ENCODE peak calls at places on chromosomes 7 and 10, in ten cellular contexts. One of them, this sample, is unnamed.
A peak's percentile ranks its signal among the peaks of the same experiment; 100 is the strongest.

GRCh38 chr7:25495342-25495855 is 267.1 kb upstream of the NPVF start:
- DNase-seq in GM10248: no peak
- DNase-seq in hypothalamus: no peak
- DNase-seq in CD4-positive, CD25-positive, alpha-beta regulatory T cell: no peak
- DNase-seq in Caco-2: no peak
- DNase-seq in globus pallidus: no peak
- DNase-seq in neuronal stem cell: no peak
- DNase-seq in AG04450: no peak
- DNase-seq in GM03348: no peak
- DNase-seq in stimulated activated CD4-positive, alpha-beta T cell treated with anti-CD3 and anti-CD28 coated beads, Interleukin-2, amount 100 ng/mL, for 24 hours: no peak
- DNase-seq in this sample: no peak

GRCh38 chr7:50497068-50497642 is 47.0 kb upstream of the FIGNL1 start:
- DNase-seq in hypothalamus: no peak
- DNase-seq in stimulated activated CD4-positive, alpha-beta T cell treated with anti-CD3 and anti-CD28 coated beads, Interleukin-2, amount 100 ng/mL, for 24 hours: no peak
- DNase-seq in CD4-positive, CD25-positive, alpha-beta regulatory T cell: no peak
- DNase-seq in neuronal stem cell: no peak
- DNase-seq in AG04450: no peak
- DNase-seq in Caco-2: no peak
- DNase-seq in globus pallidus: no peak
- DNase-seq in GM03348: peak; percentile 53
- DNase-seq in GM10248: no peak
- DNase-seq in this sample: no peak

GRCh38 chr7:22732556-22733126 is 5.6 kb downstream of the IL6 start:
- DNase-seq in Caco-2: no peak
- DNase-seq in GM10248: no peak
- DNase-seq in neuronal stem cell: no peak
- DNase-seq in globus pallidus: no peak
- DNase-seq in stimulated activated CD4-positive, alpha-beta T cell treated with anti-CD3 and anti-CD28 coated beads, Interleukin-2, amount 100 ng/mL, for 24 hours: no peak
- DNase-seq in hypothalamus: no peak
- DNase-seq in GM03348: no peak
- DNase-seq in AG04450: no peak
- DNase-seq in CD4-positive, CD25-positive, alpha-beta regulatory T cell: no peak
- DNase-seq in this sample: no peak

GRCh38 chr10:97081621-97082235 is 104.0 kb downstream of the SLIT1 start:
- DNase-seq in neuronal stem cell: peak; percentile 87
- DNase-seq in GM03348: peak; percentile 76
- DNase-seq in AG04450: peak; percentile 29
- DNase-seq in Caco-2: peak; percentile 63
- DNase-seq in globus pallidus: peak; percentile 23
- DNase-seq in CD4-positive, CD25-positive, alpha-beta regulatory T cell: peak; percentile 36
- DNase-seq in GM10248: peak; percentile 83
- DNase-seq in hypothalamus: no peak
- DNase-seq in stimulated activated CD4-positive, alpha-beta T cell treated with anti-CD3 and anti-CD28 coated beads, Interleukin-2, amount 100 ng/mL, for 24 hours: peak; percentile 66
- DNase-seq in this sample: no peak

GRCh38 chr10:113108180-113108835 is 158.3 kb downstream of the TCF7L2 start:
- DNase-seq in neuronal stem cell: peak; percentile 63
- DNase-seq in globus pallidus: peak; percentile 41
- DNase-seq in hypothalamus: no peak
- DNase-seq in CD4-positive, CD25-positive, alpha-beta regulatory T cell: no peak
- DNase-seq in GM03348: no peak
- DNase-seq in GM10248: peak; percentile 20
- DNase-seq in AG04450: no peak
- DNase-seq in Caco-2: no peak
- DNase-seq in stimulated activated CD4-positive, alpha-beta T cell treated with anti-CD3 and anti-CD28 coated beads, Interleukin-2, amount 100 ng/mL, for 24 hours: peak; percentile 28
- DNase-seq in this sample: no peak

GRCh38 chr7:150565239-150565638 is 2.0 kb upstream of the GIMAP4 start:
- DNase-seq in GM03348: no peak
- DNase-seq in stimulated activated CD4-positive, alpha-beta T cell treated with anti-CD3 and anti-CD28 coated beads, Interleukin-2, amount 100 ng/mL, for 24 hours: no peak
- DNase-seq in GM10248: no peak
- DNase-seq in globus pallidus: no peak
- DNase-seq in Caco-2: no peak
- DNase-seq in CD4-positive, CD25-positive, alpha-beta regulatory T cell: no peak
- DNase-seq in neuronal stem cell: no peak
- DNase-seq in hypothalamus: no peak
- DNase-seq in AG04450: no peak
- DNase-seq in this sample: no peak

GRCh38 chr10:70887804-70888800 is at the start of gene PCBD1:
- DNase-seq in neuronal stem cell: peak; percentile 59
- DNase-seq in AG04450: peak; percentile 4
- DNase-seq in GM03348: peak; percentile 93
- DNase-seq in GM10248: peak; percentile 87
- DNase-seq in hypothalamus: peak; percentile 53
- DNase-seq in stimulated activated CD4-positive, alpha-beta T cell treated with anti-CD3 and anti-CD28 coated beads, Interleukin-2, amount 100 ng/mL, for 24 hours: peak; percentile 73
- DNase-seq in globus pallidus: peak; percentile 46
- DNase-seq in Caco-2: peak; percentile 90
- DNase-seq in CD4-positive, CD25-positive, alpha-beta regulatory T cell: peak; percentile 63
- DNase-seq in this sample: no peak

GRCh38 chr7:19772858-19773337 is 519 bp downstream of the TMEM196 start:
- DNase-seq in Caco-2: peak; percentile 40
- DNase-seq in GM10248: no peak
- DNase-seq in GM03348: peak; percentile 56
- DNase-seq in neuronal stem cell: peak; percentile 57
- DNase-seq in stimulated activated CD4-positive, alpha-beta T cell treated with anti-CD3 and anti-CD28 coated beads, Interleukin-2, amount 100 ng/mL, for 24 hours: no peak
- DNase-seq in CD4-positive, CD25-positive, alpha-beta regulatory T cell: no peak
- DNase-seq in AG04450: no peak
- DNase-seq in hypothalamus: no peak
- DNase-seq in globus pallidus: peak; percentile 5
- DNase-seq in this sample: no peak

GRCh38 chr7:14908697-14909096 is 6.1 kb upstream of the DGKB start:
- DNase-seq in AG04450: no peak
- DNase-seq in globus pallidus: no peak
- DNase-seq in Caco-2: no peak
- DNase-seq in stimulated activated CD4-positive, alpha-beta T cell treated with anti-CD3 and anti-CD28 coated beads, Interleukin-2, amount 100 ng/mL, for 24 hours: no peak
- DNase-seq in hypothalamus: no peak
- DNase-seq in CD4-positive, CD25-positive, alpha-beta regulatory T cell: no peak
- DNase-seq in GM10248: no peak
- DNase-seq in GM03348: no peak
- DNase-seq in neuronal stem cell: no peak
- DNase-seq in this sample: no peak

GRCh38 chr7:151351027-151351426 is 9.4 kb downstream of the NUB1 start:
- DNase-seq in AG04450: no peak
- DNase-seq in stimulated activated CD4-positive, alpha-beta T cell treated with anti-CD3 and anti-CD28 coated beads, Interleukin-2, amount 100 ng/mL, for 24 hours: peak; percentile 55
- DNase-seq in globus pallidus: no peak
- DNase-seq in neuronal stem cell: no peak
- DNase-seq in Caco-2: peak; percentile 45
- DNase-seq in GM03348: no peak
- DNase-seq in CD4-positive, CD25-positive, alpha-beta regulatory T cell: no peak
- DNase-seq in hypothalamus: no peak
- DNase-seq in GM10248: no peak
- DNase-seq in this sample: no peak

GRCh38 chr10:72784551-72785421 is 92.8 kb downstream of the MCU start:
- DNase-seq in stimulated activated CD4-positive, alpha-beta T cell treated with anti-CD3 and anti-CD28 coated beads, Interleukin-2, amount 100 ng/mL, for 24 hours: no peak
- DNase-seq in CD4-positive, CD25-positive, alpha-beta regulatory T cell: no peak
- DNase-seq in globus pallidus: peak; percentile 7
- DNase-seq in GM10248: no peak
- DNase-seq in AG04450: peak; percentile 81
- DNase-seq in GM03348: peak; percentile 81
- DNase-seq in Caco-2: peak; percentile 53
- DNase-seq in hypothalamus: no peak
- DNase-seq in neuronal stem cell: peak; percentile 63
- DNase-seq in this sample: no peak

GRCh38 chr10:60155945-60156683 is 233.6 kb downstream of the ANK3 start:
- DNase-seq in AG04450: no peak
- DNase-seq in globus pallidus: peak; percentile 82
- DNase-seq in Caco-2: no peak
- DNase-seq in GM03348: no peak
- DNase-seq in CD4-positive, CD25-positive, alpha-beta regulatory T cell: no peak
- DNase-seq in stimulated activated CD4-positive, alpha-beta T cell treated with anti-CD3 and anti-CD28 coated beads, Interleukin-2, amount 100 ng/mL, for 24 hours: no peak
- DNase-seq in GM10248: no peak
- DNase-seq in neuronal stem cell: no peak
- DNase-seq in hypothalamus: peak; percentile 16
- DNase-seq in this sample: no peak

GRCh38 chr7:101784275-101785127 is 32.9 kb upstream of the CUX1 start:
- DNase-seq in CD4-positive, CD25-positive, alpha-beta regulatory T cell: no peak
- DNase-seq in globus pallidus: no peak
- DNase-seq in Caco-2: no peak
- DNase-seq in GM03348: peak; percentile 45
- DNase-seq in stimulated activated CD4-positive, alpha-beta T cell treated with anti-CD3 and anti-CD28 coated beads, Interleukin-2, amount 100 ng/mL, for 24 hours: no peak
- DNase-seq in AG04450: no peak
- DNase-seq in GM10248: no peak
- DNase-seq in neuronal stem cell: no peak
- DNase-seq in hypothalamus: no peak
- DNase-seq in this sample: no peak

GRCh38 chr10:29243750-29244149 is 45.1 kb upstream of the LYZL1 start:
- DNase-seq in globus pallidus: no peak
- DNase-seq in CD4-positive, CD25-positive, alpha-beta regulatory T cell: no peak
- DNase-seq in AG04450: no peak
- DNase-seq in GM10248: no peak
- DNase-seq in Caco-2: no peak
- DNase-seq in GM03348: no peak
- DNase-seq in hypothalamus: no peak
- DNase-seq in neuronal stem cell: no peak
- DNase-seq in stimulated activated CD4-positive, alpha-beta T cell treated with anti-CD3 and anti-CD28 coated beads, Interleukin-2, amount 100 ng/mL, for 24 hours: no peak
- DNase-seq in this sample: no peak

GRCh38 chr10:13686331-13686752 is 99.6 kb downstream of the PRPF18 start:
- DNase-seq in neuronal stem cell: no peak
- DNase-seq in stimulated activated CD4-positive, alpha-beta T cell treated with anti-CD3 and anti-CD28 coated beads, Interleukin-2, amount 100 ng/mL, for 24 hours: no peak
- DNase-seq in Caco-2: no peak
- DNase-seq in GM03348: no peak
- DNase-seq in hypothalamus: no peak
- DNase-seq in GM10248: no peak
- DNase-seq in AG04450: no peak
- DNase-seq in CD4-positive, CD25-positive, alpha-beta regulatory T cell: no peak
- DNase-seq in globus pallidus: peak; percentile 34
- DNase-seq in this sample: no peak

GRCh38 chr7:80204919-80205318 is 70.3 kb downstream of the GNAI1 start:
- DNase-seq in globus pallidus: no peak
- DNase-seq in neuronal stem cell: no peak
- DNase-seq in GM10248: no peak
- DNase-seq in GM03348: no peak
- DNase-seq in stimulated activated CD4-positive, alpha-beta T cell treated with anti-CD3 and anti-CD28 coated beads, Interleukin-2, amount 100 ng/mL, for 24 hours: no peak
- DNase-seq in AG04450: no peak
- DNase-seq in CD4-positive, CD25-positive, alpha-beta regulatory T cell: no peak
- DNase-seq in Caco-2: no peak
- DNase-seq in hypothalamus: no peak
- DNase-seq in this sample: no peak

GRCh38 chr10:29106287-29106686 is 182.6 kb upstream of the LYZL1 start:
- DNase-seq in neuronal stem cell: no peak
- DNase-seq in AG04450: no peak
- DNase-seq in CD4-positive, CD25-positive, alpha-beta regulatory T cell: no peak
- DNase-seq in stimulated activated CD4-positive, alpha-beta T cell treated with anti-CD3 and anti-CD28 coated beads, Interleukin-2, amount 100 ng/mL, for 24 hours: no peak
- DNase-seq in Caco-2: no peak
- DNase-seq in globus pallidus: no peak
- DNase-seq in GM03348: no peak
- DNase-seq in GM10248: no peak
- DNase-seq in hypothalamus: no peak
- DNase-seq in this sample: no peak

GRCh38 chr10:129972145-129972965 is 8.3 kb upstream of the EBF3 start:
- DNase-seq in AG04450: no peak
- DNase-seq in GM03348: peak; percentile 62
- DNase-seq in globus pallidus: no peak
- DNase-seq in GM10248: no peak
- DNase-seq in Caco-2: no peak
- DNase-seq in hypothalamus: no peak
- DNase-seq in stimulated activated CD4-positive, alpha-beta T cell treated with anti-CD3 and anti-CD28 coated beads, Interleukin-2, amount 100 ng/mL, for 24 hours: no peak
- DNase-seq in CD4-positive, CD25-positive, alpha-beta regulatory T cell: no peak
- DNase-seq in neuronal stem cell: peak; percentile 20
- DNase-seq in this sample: no peak

GRCh38 chr10:121352456-121352855 is 245.8 kb downstream of the FGFR2 start:
- DNase-seq in neuronal stem cell: no peak
- DNase-seq in stimulated activated CD4-positive, alpha-beta T cell treated with anti-CD3 and anti-CD28 coated beads, Interleukin-2, amount 100 ng/mL, for 24 hours: no peak
- DNase-seq in hypothalamus: no peak
- DNase-seq in CD4-positive, CD25-positive, alpha-beta regulatory T cell: no peak
- DNase-seq in globus pallidus: no peak
- DNase-seq in AG04450: no peak
- DNase-seq in GM10248: no peak
- DNase-seq in GM03348: no peak
- DNase-seq in Caco-2: no peak
- DNase-seq in this sample: no peak

GRCh38 chr10:104139221-104139620 is 17.2 kb downstream of the SFR1 start:
- DNase-seq in Caco-2: no peak
- DNase-seq in GM03348: no peak
- DNase-seq in stimulated activated CD4-positive, alpha-beta T cell treated with anti-CD3 and anti-CD28 coated beads, Interleukin-2, amount 100 ng/mL, for 24 hours: no peak
- DNase-seq in GM10248: no peak
- DNase-seq in neuronal stem cell: no peak
- DNase-seq in AG04450: no peak
- DNase-seq in CD4-positive, CD25-positive, alpha-beta regulatory T cell: no peak
- DNase-seq in hypothalamus: no peak
- DNase-seq in globus pallidus: no peak
- DNase-seq in this sample: no peak

GRCh38 chr10:63114031-63114814 is 18.9 kb upstream of the NRBF2 start:
- DNase-seq in Caco-2: no peak
- DNase-seq in stimulated activated CD4-positive, alpha-beta T cell treated with anti-CD3 and anti-CD28 coated beads, Interleukin-2, amount 100 ng/mL, for 24 hours: no peak
- DNase-seq in AG04450: peak; percentile 76
- DNase-seq in GM10248: no peak
- DNase-seq in hypothalamus: no peak
- DNase-seq in globus pallidus: no peak
- DNase-seq in neuronal stem cell: no peak
- DNase-seq in GM03348: peak; percentile 76
- DNase-seq in CD4-positive, CD25-positive, alpha-beta regulatory T cell: no peak
- DNase-seq in this sample: no peak

GRCh38 chr7:5643280-5643679 is 138.2 kb downstream of the RNF216 start:
- DNase-seq in neuronal stem cell: no peak
- DNase-seq in globus pallidus: no peak
- DNase-seq in AG04450: no peak
- DNase-seq in hypothalamus: peak; percentile 13
- DNase-seq in GM03348: no peak
- DNase-seq in Caco-2: no peak
- DNase-seq in stimulated activated CD4-positive, alpha-beta T cell treated with anti-CD3 and anti-CD28 coated beads, Interleukin-2, amount 100 ng/mL, for 24 hours: no peak
- DNase-seq in CD4-positive, CD25-positive, alpha-beta regulatory T cell: peak; percentile 19
- DNase-seq in GM10248: no peak
- DNase-seq in this sample: no peak

GRCh38 chr10:118542205-118542604 is 53.2 kb downstream of the PRLHR start:
- DNase-seq in hypothalamus: no peak
- DNase-seq in GM03348: no peak
- DNase-seq in neuronal stem cell: no peak
- DNase-seq in AG04450: no peak
- DNase-seq in globus pallidus: no peak
- DNase-seq in stimulated activated CD4-positive, alpha-beta T cell treated with anti-CD3 and anti-CD28 coated beads, Interleukin-2, amount 100 ng/mL, for 24 hours: no peak
- DNase-seq in CD4-positive, CD25-positive, alpha-beta regulatory T cell: no peak
- DNase-seq in GM10248: no peak
- DNase-seq in Caco-2: no peak
- DNase-seq in this sample: no peak

GRCh38 chr7:30173058-30173897 is 38.5 kb downstream of the MTURN start:
- DNase-seq in GM03348: peak; percentile 87
- DNase-seq in stimulated activated CD4-positive, alpha-beta T cell treated with anti-CD3 and anti-CD28 coated beads, Interleukin-2, amount 100 ng/mL, for 24 hours: no peak
- DNase-seq in AG04450: peak; percentile 83
- DNase-seq in CD4-positive, CD25-positive, alpha-beta regulatory T cell: no peak
- DNase-seq in hypothalamus: peak; percentile 81
- DNase-seq in GM10248: no peak
- DNase-seq in Caco-2: peak; percentile 69
- DNase-seq in globus pallidus: peak; percentile 98
- DNase-seq in neuronal stem cell: no peak
- DNase-seq in this sample: peak; percentile 42